ENCODE peak calls at places on chromosome 1, in nine cellular contexts. C, N, V, T, I, D, G, A and Q are unnamed samples.

GRCh38 chr1:103218369-103218768 is 110.0 kb upstream of the COL11A1 start:
- DNase-seq in C (no peak), G (no peak), I (no peak), T (no peak), V (no peak), N (no peak), D (no peak), A (no peak), Q (no peak)

GRCh38 chr1:176073524-176074157 is 133.4 kb downstream of the COP1 start:
- DNase-seq in I (no peak), G (no peak), N (peak), D (peak), C (no peak), A (peak), V (peak), T (peak), Q (peak)

GRCh38 chr1:247865416-247865815 is 8.4 kb downstream of the TRIM58 start:
- DNase-seq in C (no peak), D (no peak), V (no peak), N (no peak), G (no peak), I (no peak), T (no peak), A (no peak), Q (no peak)

GRCh38 chr1:100187912-100188311 is 9.9 kb upstream of the LRRC39 start:
- DNase-seq in G (no peak), C (no peak), A (no peak), N (no peak), D (no peak), V (no peak), T (no peak), I (no peak), Q (no peak)

GRCh38 chr1:111595807-111596206 is 23.8 kb upstream of the RAP1A start:
- DNase-seq in D (no peak), I (no peak), C (no peak), N (no peak), V (no peak), T (no peak), A (no peak), G (no peak), Q (no peak)

GRCh38 chr1:15430787-15431570 is 7.3 kb upstream of the CTRC start:
- DNase-seq in T (no peak), A (peak), G (peak), I (peak), D (peak), C (peak), V (peak), N (peak), Q (no peak)

GRCh38 chr1:85325920-85326319 is 49.5 kb upstream of the BCL10 start:
- DNase-seq in A (no peak), N (no peak), G (no peak), C (no peak), V (no peak), T (no peak), D (no peak), I (no peak), Q (no peak)

GRCh38 chr1:25699501-25700089 is 83.0 kb downstream of the MAN1C1 start:
- DNase-seq in I (no peak), A (no peak), N (no peak), V (peak), C (no peak), D (no peak), T (no peak), G (no peak), Q (no peak)

GRCh38 chr1:145908653-145909052 is 1.2 kb downstream of the ITGA10 start:
- DNase-seq in N (no peak), V (no peak), A (no peak), G (no peak), D (no peak), T (no peak), C (no peak), I (no peak), Q (no peak)

GRCh38 chr1:181139631-181140051 is 51.1 kb downstream of the IER5 start:
- DNase-seq in G (no peak), D (peak), V (no peak), I (no peak), N (no peak), A (no peak), C (no peak), T (no peak), Q (no peak)

GRCh38 chr1:225378880-225379279 is 49.0 kb downstream of the LBR start:
- DNase-seq in D (peak), N (no peak), C (no peak), I (no peak), T (no peak), G (no peak), V (no peak), A (no peak), Q (peak)

GRCh38 chr1:177471244-177471643 is 300.5 kb downstream of the BRINP2 start:
- DNase-seq in T (no peak), I (no peak), V (no peak), N (no peak), G (no peak), D (no peak), C (no peak), A (no peak), Q (no peak)

GRCh38 chr1:25922633-25923567 is 16.7 kb upstream of the STMN1 start:
- DNase-seq in C (peak), A (peak), V (peak), I (peak), T (peak), D (no peak), N (peak), G (peak), Q (no peak)

GRCh38 chr1:40107290-40107959 is 10.4 kb upstream of the PPT1 start:
- DNase-seq in I (no peak), V (no peak), C (no peak), T (no peak), N (no peak), A (no peak), G (no peak), D (no peak), Q (peak)

GRCh38 chr1:173149887-173150286 is 57.2 kb downstream of the TNFSF4 start:
- DNase-seq in G (no peak), I (no peak), D (peak), V (no peak), N (no peak), T (peak), C (no peak), A (no peak), Q (no peak)

GRCh38 chr1:47210666-47211065 is 20.8 kb upstream of the PDZK1IP1 start:
- DNase-seq in N (no peak), G (no peak), T (no peak), I (no peak), V (no peak), D (no peak), A (no peak), C (no peak), Q (no peak)

GRCh38 chr1:226125831-226126230 is 60.7 kb downstream of the ACBD3 start:
- DNase-seq in I (no peak), D (no peak), G (no peak), T (no peak), V (no peak), A (no peak), C (peak), N (no peak), Q (no peak)

GRCh38 chr1:203088441-203088840 is 2.6 kb upstream of the MYOG start:
- DNase-seq in G (no peak), I (no peak), D (no peak), C (no peak), T (no peak), N (no peak), V (no peak), A (no peak), Q (no peak)

GRCh38 chr1:112877741-112878140 is 78.3 kb downstream of the SLC16A1 start:
- DNase-seq in V (no peak), I (no peak), D (no peak), N (no peak), G (no peak), A (no peak), C (no peak), T (no peak), Q (no peak)

GRCh38 chr1:203121186-203122015 is 6.1 kb upstream of the ADORA1 start:
- DNase-seq in N (no peak), T (no peak), I (no peak), G (no peak), V (no peak), C (no peak), A (no peak), D (no peak), Q (no peak)

GRCh38 chr1:230191079-230191478 is 124.0 kb downstream of the GALNT2 start:
- DNase-seq in A (no peak), V (no peak), C (no peak), D (peak), G (no peak), T (peak), N (no peak), I (no peak), Q (no peak)

GRCh38 chr1:240562111-240562590 is 49.8 kb downstream of the GREM2 start:
- DNase-seq in I (no peak), N (no peak), A (no peak), C (no peak), G (no peak), D (peak), V (no peak), T (no peak), Q (no peak)

GRCh38 chr1:2151252-2151651 is 43.3 kb downstream of the FAAP20 start:
- DNase-seq in I (peak), A (no peak), G (no peak), V (no peak), D (no peak), T (peak), N (no peak), C (no peak), Q (no peak)

GRCh38 chr1:165886988-165887387 is 59.6 kb downstream of the UCK2 start:
- DNase-seq in N (no peak), T (no peak), V (no peak), G (no peak), D (no peak), C (no peak), A (no peak), I (no peak), Q (no peak)

GRCh38 chr1:179385510-179385909 is 19.7 kb downstream of the AXDND1 start:
- DNase-seq in C (no peak), D (no peak), T (no peak), N (no peak), I (no peak), G (no peak), A (no peak), V (no peak), Q (no peak)

GRCh38 chr1:17648457-17649145 is 106.5 kb upstream of the ACTL8 start:
- DNase-seq in C (no peak), D (no peak), T (no peak), G (no peak), A (no peak), V (no peak), N (peak), I (no peak), Q (no peak)

GRCh38 chr1:17248781-17249180 is at the start of gene PADI3:
- DNase-seq in C (no peak), T (no peak), G (no peak), D (no peak), N (no peak), I (no peak), V (no peak), A (no peak), Q (no peak)

GRCh38 chr1:211621471-211622198 is 42.7 kb upstream of the SLC30A1 start:
- DNase-seq in G (no peak), A (no peak), T (no peak), C (peak), N (no peak), V (no peak), D (no peak), I (no peak), Q (no peak)

GRCh38 chr1:211623510-211623909 is 44.5 kb upstream of the SLC30A1 start:
- DNase-seq in N (no peak), V (no peak), G (no peak), D (no peak), I (no peak), A (no peak), T (no peak), C (peak), Q (no peak)

GRCh38 chr1:211627259-211627658 is 48.2 kb downstream of the NEK2 start:
- DNase-seq in D (no peak), A (no peak), N (no peak), V (no peak), T (no peak), C (no peak), G (no peak), I (no peak), Q (no peak)

GRCh38 chr1:211628446-211628845 is 47.0 kb downstream of the NEK2 start:
- DNase-seq in N (no peak), I (no peak), C (no peak), T (no peak), A (no peak), V (no peak), G (no peak), D (no peak), Q (no peak)

GRCh38 chr1:211625040-211625439 is 46.1 kb upstream of the SLC30A1 start:
- DNase-seq in C (peak), T (peak), A (no peak), G (no peak), D (peak), I (peak), N (no peak), V (no peak), Q (no peak)
- TF ChIP-seq CTCF in C (peak), T (peak), A (peak), G (no peak), D (peak), I (peak), N (peak), V (peak), Q (peak)

GRCh38 chr1:174874337-174875053 is 125.3 kb upstream of the CACYBP start:
- DNase-seq in V (peak), N (no peak), D (no peak), A (no peak), I (no peak), T (no peak), C (no peak), G (no peak), Q (no peak)
- TF ChIP-seq CTCF in V (no peak), N (no peak), D (no peak), A (no peak), I (no peak), T (no peak), C (no peak), G (no peak), Q (no peak)

DNA sequence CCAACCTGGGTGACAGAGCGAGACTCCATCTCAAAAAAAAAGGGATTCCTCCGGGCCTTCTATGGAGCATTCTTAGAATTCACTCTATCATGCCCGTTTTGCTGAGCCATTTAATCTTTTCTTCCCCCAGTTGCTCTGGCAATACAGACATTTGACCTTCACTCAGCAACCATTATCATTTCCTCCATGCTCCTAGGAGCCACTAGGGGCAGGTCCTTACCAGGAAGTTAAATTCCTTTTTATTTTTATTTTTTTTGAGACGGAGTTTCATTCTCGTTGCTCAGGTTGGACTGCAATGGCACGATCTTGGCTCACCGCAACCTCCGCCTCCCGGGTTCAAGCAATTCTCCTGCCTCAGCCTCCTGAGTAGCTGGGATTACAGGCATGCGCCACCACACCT is 9.7 kb upstream of the CGN start:
- DNase-seq in G (no peak), V (no peak), T (no peak), D (no peak), N (no peak), C (no peak), I (no peak), A (no peak), Q (no peak)
- TF ChIP-seq CTCF in G (peak), V (no peak), T (no peak), D (peak), N (no peak), C (peak), I (no peak), A (peak), Q (no peak)

GRCh38 chr1:154614887-154615286 is 6.9 kb upstream of the ADAR start:
- DNase-seq in I (no peak), D (no peak), C (no peak), V (no peak), G (no peak), A (no peak), N (no peak), T (no peak), Q (no peak)
- TF ChIP-seq CTCF in I (no peak), D (no peak), C (no peak), V (no peak), G (no peak), A (no peak), N (no peak), T (no peak), Q (no peak)

GRCh38 chr1:3471356-3472087 is 17.1 kb downstream of the ARHGEF16 start:
- DNase-seq in T (no peak), V (no peak), N (no peak), D (peak), G (no peak), C (no peak), I (peak), A (no peak), Q (no peak)
- TF ChIP-seq CTCF in T (no peak), V (no peak), N (peak), D (peak), G (peak), C (peak), I (peak), A (peak), Q (peak)

GRCh38 chr1:67408148-67408547 is 22.1 kb downstream of the SERBP1 start:
- DNase-seq in T (no peak), A (no peak), G (no peak), D (no peak), I (no peak), V (no peak), C (no peak), N (no peak), Q (no peak)

GRCh38 chr1:67404212-67404620 is 26.0 kb downstream of the SERBP1 start:
- DNase-seq in I (no peak), N (no peak), D (peak), A (no peak), V (no peak), G (no peak), T (no peak), C (no peak), Q (no peak)

GRCh38 chr1:67405473-67406245 is 24.5 kb downstream of the SERBP1 start:
- DNase-seq in G (no peak), D (no peak), N (no peak), T (no peak), C (no peak), V (no peak), I (no peak), A (no peak), Q (no peak)

GRCh38 chr1:67407498-67407897 is 22.7 kb downstream of the SERBP1 start:
- DNase-seq in G (no peak), T (no peak), C (no peak), A (no peak), D (no peak), V (no peak), N (no peak), I (no peak), Q (no peak)
- TF ChIP-seq CTCF in G (no peak), T (no peak), C (no peak), A (no peak), D (no peak), V (no peak), N (no peak), I (no peak), Q (no peak)

DNA sequence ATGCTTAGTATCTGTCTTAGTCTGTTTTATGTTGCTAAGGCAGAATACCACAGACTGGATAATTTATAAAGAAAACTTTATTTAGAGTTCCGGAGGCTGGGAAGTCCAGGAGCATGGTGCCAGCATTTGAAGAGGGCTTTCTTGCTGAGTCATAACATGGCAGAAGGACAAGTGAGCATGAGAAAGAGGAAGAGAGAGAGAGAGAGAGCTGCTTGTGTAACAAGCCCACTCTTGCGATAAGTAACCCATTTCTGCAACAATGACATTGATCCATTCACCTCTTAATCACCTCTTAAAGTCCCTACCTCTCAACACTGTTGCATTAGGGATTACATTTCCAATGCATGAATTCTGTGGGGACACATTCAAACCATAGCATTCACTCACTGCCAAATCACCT is 11.7 kb upstream of the MYOCOS start:
- DNase-seq in A (no peak), D (no peak), V (no peak), G (no peak), C (no peak), I (no peak), T (peak), N (no peak), Q (no peak)
- TF ChIP-seq CTCF in A (no peak), D (no peak), V (no peak), G (no peak), C (no peak), I (no peak), T (no peak), N (no peak), Q (no peak)

GRCh38 chr1:8599813-8600212 is 217.6 kb downstream of the RERE start:
- DNase-seq in D (no peak), I (no peak), A (no peak), G (no peak), T (no peak), C (no peak), V (no peak), N (no peak), Q (no peak)

GRCh38 chr1:8597455-8597854 is 220.0 kb downstream of the RERE start:
- DNase-seq in C (no peak), I (no peak), T (no peak), N (no peak), D (peak), G (no peak), A (no peak), V (no peak), Q (no peak)

GRCh38 chr1:8600336-8600735 is 217.1 kb downstream of the RERE start:
- DNase-seq in D (no peak), N (no peak), V (no peak), I (no peak), A (no peak), C (no peak), T (no peak), G (no peak), Q (no peak)

GRCh38 chr1:8598783-8599182 is 218.7 kb downstream of the RERE start:
- DNase-seq in T (no peak), A (no peak), D (no peak), I (no peak), V (no peak), N (peak), C (no peak), G (no peak), Q (no peak)

DNA sequence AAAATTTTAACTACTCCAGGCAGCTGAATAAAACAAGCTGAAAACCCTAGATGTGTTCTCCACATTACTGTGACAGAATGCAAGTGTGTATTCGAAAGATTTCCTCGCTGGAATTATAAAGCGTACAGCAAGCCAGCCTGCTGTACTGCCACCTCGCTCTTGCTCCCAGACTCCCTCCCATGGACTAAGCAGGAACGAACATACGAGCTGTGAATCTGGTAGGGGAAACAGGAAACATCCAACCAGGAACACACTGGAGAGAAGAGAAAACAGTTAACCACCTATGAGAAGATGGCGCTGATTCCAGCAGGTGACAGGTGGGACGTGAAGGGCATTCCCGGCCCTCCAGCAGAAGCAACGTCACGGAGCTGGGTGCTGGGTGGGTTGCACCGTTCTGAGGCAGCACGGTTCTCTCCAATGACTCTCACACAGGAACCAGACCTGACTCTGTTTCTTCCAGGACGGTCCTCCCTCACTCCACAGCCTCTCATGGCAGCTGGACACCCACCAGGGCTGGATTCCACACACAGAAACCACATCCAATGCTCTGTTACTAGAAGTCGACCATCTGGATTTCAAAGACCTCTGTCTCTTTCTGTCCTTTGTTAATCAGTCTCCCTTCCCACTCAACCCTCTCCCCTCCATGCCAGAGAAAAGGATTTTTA is 219.2 kb downstream of the RERE start:
- DNase-seq in D (peak), N (peak), A (no peak), V (no peak), T (no peak), I (no peak), C (no peak), G (no peak), Q (no peak)
- TF ChIP-seq CTCF in D (peak), N (peak), A (no peak), V (no peak), T (no peak), I (peak), C (peak), G (peak), Q (peak)